ENCODE peak calls at places on chromosomes 7 and 10, in six cellular contexts. V is GM12878, Q is SK-N-SH, K is H1, R is GM12892, O is K562. J is an unnamed sample.

GRCh38 chr10:3951993-3952392 is 167.0 kb upstream of the KLF6 start:
- DNase-seq in V (no peak), Q (no peak), K (no peak), R (no peak), O (no peak), J (no peak)

GRCh38 chr7:70833726-70834125 is 298.2 kb upstream of the GALNT17 start:
- DNase-seq in V (no peak), Q (no peak), K (no peak), R (no peak), O (no peak), J (no peak)

GRCh38 chr10:3963191-3963673 is 178.2 kb upstream of the KLF6 start:
- DNase-seq in V (no peak), Q (no peak), K (no peak), R (no peak), O (no peak), J (no peak)

GRCh38 chr10:61319550-61320256 is 133.5 kb downstream of the TMEM26 start:
- DNase-seq in V (no peak), Q (no peak), K (no peak), R (no peak), O (no peak), J (no peak)

GRCh38 chr10:4824791-4825310 is 1.2 kb upstream of the AKR1E2 start:
- DNase-seq in V (no peak), Q (no peak), K (no peak), R (no peak), O (no peak), J (no peak)

GRCh38 chr10:10213237-10213636 is 804.4 kb upstream of the CELF2 start:
- DNase-seq in V (no peak), Q (no peak), K (no peak), R (no peak), O (no peak), J (no peak)

GRCh38 chr7:82677493-82677892 is 233.9 kb upstream of the CACNA2D1 start:
- DNase-seq in V (no peak), Q (no peak), K (no peak), R (no peak), O (no peak), J (no peak)

GRCh38 chr7:28068811-28069216 is 111.8 kb downstream of the JAZF1 start:
- DNase-seq in V (no peak), Q (no peak), K (no peak), R (no peak), O (no peak), J (no peak)

GRCh38 chr7:155232911-155233702 is 64.6 kb upstream of the INSIG1 start:
- DNase-seq in V (no peak), Q (no peak), K (no peak), R (no peak), O (no peak), J (no peak)

GRCh38 chr7:106074257-106074656 is 37.9 kb downstream of the SYPL1 start:
- DNase-seq in V (no peak), Q (no peak), K (no peak), R (no peak), O (no peak), J (no peak)

GRCh38 chr7:7438851-7439250 is 96.8 kb downstream of the COL28A1 start:
- DNase-seq in V (no peak), Q (no peak), K (peak), R (no peak), O (no peak), J (no peak)

GRCh38 chr10:126933116-126933515 is 27.9 kb downstream of the DOCK1 start:
- DNase-seq in V (no peak), Q (no peak), K (no peak), R (no peak), O (no peak), J (no peak)

GRCh38 chr10:35934637-35934995 is 292.5 kb upstream of the FZD8 start:
- DNase-seq in V (no peak), Q (no peak), K (no peak), R (no peak), O (no peak), J (no peak)

GRCh38 chr10:77507313-77507712 is 130.3 kb downstream of the KCNMA1 start:
- DNase-seq in V (no peak), Q (peak), K (no peak), R (no peak), O (no peak), J (no peak)

GRCh38 chr7:125670926-125671572 is 741.4 kb upstream of the POT1 start:
- DNase-seq in V (no peak), Q (peak), K (no peak), R (no peak), O (peak), J (no peak)

GRCh38 chr7:2872296-2872874 is 28.3 kb upstream of the GNA12 start:
- DNase-seq in V (no peak), Q (peak), K (no peak), R (peak), O (no peak), J (no peak)

GRCh38 chr10:71312840-71313789 is 5.9 kb upstream of the SLC29A3 start:
- DNase-seq in V (no peak), Q (no peak), K (no peak), R (no peak), O (no peak), J (no peak)

GRCh38 chr7:129958643-129959479 is 6.1 kb upstream of the UBE2H start:
- DNase-seq in V (no peak), Q (peak), K (no peak), R (no peak), O (peak), J (no peak)

GRCh38 chr10:80498833-80499671 is 38.6 kb upstream of the SH2D4B start:
- DNase-seq in V (no peak), Q (no peak), K (no peak), R (no peak), O (no peak), J (no peak)

GRCh38 chr10:79223346-79224048 is 123.8 kb upstream of the PPIF start:
- DNase-seq in V (no peak), Q (peak), K (no peak), R (no peak), O (no peak), J (no peak)

GRCh38 chr10:62560207-62560819 is 186.1 kb downstream of the ZNF365 start:
- DNase-seq in V (no peak), Q (no peak), K (no peak), R (no peak), O (no peak), J (no peak)

GRCh38 chr7:128304212-128304611 is 39.5 kb downstream of the RBM28 start:
- DNase-seq in V (no peak), Q (no peak), K (no peak), R (no peak), O (no peak), J (no peak)

GRCh38 chr10:76736392-76736791 is 901.2 kb downstream of the KCNMA1 start:
- DNase-seq in V (no peak), Q (no peak), K (no peak), R (no peak), O (no peak), J (no peak)

GRCh38 chr7:151385626-151386300 is 24.1 kb downstream of the WDR86 start:
- DNase-seq in V (no peak), Q (no peak), K (no peak), R (no peak), O (no peak), J (no peak)

GRCh38 chr7:115649429-115649828 is 381.1 kb downstream of the TFEC start:
- DNase-seq in V (no peak), Q (no peak), K (no peak), R (no peak), O (no peak), J (no peak)

GRCh38 chr7:127655720-127656119 is 3.7 kb downstream of the SND1 start:
- DNase-seq in V (no peak), Q (no peak), K (no peak), R (no peak), O (no peak), J (no peak)

GRCh38 chr7:7183061-7183832 is 903 bp downstream of the C1GALT1 start:
- DNase-seq in V (no peak), Q (peak), K (no peak), R (peak), O (peak), J (peak)

GRCh38 chr10:111410740-111411139 is 333.9 kb downstream of the ADRA2A start:
- DNase-seq in V (no peak), Q (no peak), K (no peak), R (no peak), O (no peak), J (no peak)

DNA sequence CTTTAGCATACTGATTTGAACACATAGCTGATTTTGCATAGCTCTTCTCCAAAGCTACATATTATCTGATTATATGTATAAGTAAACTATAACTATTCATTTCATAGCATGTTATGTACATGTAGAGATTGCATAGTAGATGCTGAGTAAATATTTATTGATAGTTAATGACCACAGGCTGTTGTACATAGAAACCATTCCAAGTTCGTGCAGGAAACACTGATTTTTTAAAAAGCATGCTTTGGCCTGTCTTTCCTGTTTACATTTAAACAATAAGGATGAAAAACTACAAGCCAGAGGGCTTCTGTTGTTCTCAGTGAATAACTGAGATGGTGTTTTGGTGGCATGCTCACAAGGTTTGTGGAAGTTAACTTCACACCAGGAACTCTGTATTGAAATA is 120.1 kb upstream of the SP8 start:
- DNase-seq in V (no peak), Q (no peak), K (no peak), R (no peak), O (no peak), J (no peak)
- TF ChIP-seq TAF1 in V (no peak), Q (no peak), K (no peak), R (no peak), O (no peak), J (no peak)

GRCh38 chr7:139106959-139107358 is 2.6 kb downstream of the ZC3HAV1 start:
- DNase-seq in V (no peak), Q (no peak), K (no peak), R (no peak), O (peak), J (no peak)

GRCh38 chr7:139108256-139109187 is 998 bp downstream of the ZC3HAV1 start:
- DNase-seq in V (no peak), Q (no peak), K (no peak), R (no peak), O (peak), J (no peak)

GRCh38 chr7:139103057-139103820 is 6.3 kb downstream of the ZC3HAV1 start:
- DNase-seq in V (no peak), Q (no peak), K (no peak), R (no peak), O (peak), J (no peak)

GRCh38 chr7:139109188-139109982 is at the start of gene ZC3HAV1:
- DNase-seq in V (no peak), Q (peak), K (no peak), R (peak), O (peak), J (peak)

GRCh38 chr7:139105037-139105382 is 4.5 kb downstream of the ZC3HAV1 start:
- DNase-seq in V (no peak), Q (no peak), K (no peak), R (no peak), O (no peak), J (no peak)
- TF ChIP-seq TAF1 in V (no peak), Q (no peak), K (no peak), R (no peak), O (no peak), J (no peak)

GRCh38 chr10:121089434-121089833 is 238.3 kb downstream of the WDR11 start:
- DNase-seq in V (no peak), Q (peak), K (no peak), R (no peak), O (no peak), J (no peak)
- TF ChIP-seq TAF1 in V (no peak), Q (no peak), K (no peak), R (no peak), O (no peak), J (no peak)

GRCh38 chr10:124180947-124181549 is 87.7 kb upstream of the CHST15 start:
- DNase-seq in V (peak), Q (no peak), K (no peak), R (no peak), O (no peak), J (no peak)
- TF ChIP-seq TAF1 in V (no peak), Q (no peak), K (no peak), R (no peak), O (no peak), J (no peak)

GRCh38 chr10:96370575-96371157 is 11.9 kb upstream of the OPALIN start:
- DNase-seq in V (no peak), Q (peak), K (peak), R (peak), O (peak), J (peak)
- TF ChIP-seq TAF1 in V (no peak), Q (no peak), K (no peak), R (no peak), O (no peak), J (no peak)

DNA sequence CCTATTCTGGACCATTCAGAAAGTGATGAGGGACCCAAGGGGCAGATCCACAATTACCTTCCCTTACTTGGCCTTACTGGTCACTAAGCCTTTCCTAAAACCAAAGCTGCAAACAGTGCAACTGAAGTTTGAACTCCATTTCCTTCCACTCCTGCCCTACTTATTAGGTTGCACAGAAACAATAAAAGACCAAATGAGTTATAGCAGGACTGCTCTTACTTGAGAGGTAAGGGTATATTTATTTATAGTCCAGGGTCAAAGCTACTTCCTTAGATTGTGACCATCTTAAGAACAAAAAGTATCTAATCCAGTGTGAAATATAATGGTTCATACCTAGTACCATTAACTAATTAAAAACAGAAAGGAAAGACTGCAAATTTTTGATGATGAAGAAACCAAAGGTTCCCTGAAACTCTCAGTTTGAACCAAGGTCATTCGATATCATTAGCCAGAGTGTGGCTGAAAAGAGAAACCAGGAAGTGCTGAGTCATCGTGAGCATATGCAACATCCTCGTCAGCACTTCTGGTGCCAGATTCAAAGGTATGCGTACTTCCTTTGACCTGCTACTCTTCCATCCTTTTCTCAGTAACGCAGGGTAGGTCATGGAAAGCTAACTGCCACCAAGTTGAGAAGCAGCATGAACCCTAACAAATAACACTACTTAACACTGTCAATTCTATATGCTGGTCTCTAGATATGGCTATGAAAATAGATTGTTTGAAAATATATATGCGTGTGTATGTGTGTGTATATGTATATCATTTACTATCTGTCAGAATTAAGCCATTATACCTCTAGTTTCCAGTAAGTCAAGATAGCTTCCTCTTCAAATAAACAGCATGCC is 26.8 kb downstream of the CDK6 start:
- DNase-seq in V (peak), Q (no peak), K (no peak), R (no peak), O (peak), J (no peak)
- TF ChIP-seq TAF1 in V (peak), Q (peak), K (no peak), R (no peak), O (no peak), J (no peak)

GRCh38 chr7:107803009-107803581 is at the start of gene SLC26A3:
- DNase-seq in V (no peak), Q (no peak), K (no peak), R (no peak), O (no peak), J (no peak)

GRCh38 chr7:107799645-107800264 is 3.3 kb downstream of the SLC26A3 start:
- DNase-seq in V (no peak), Q (no peak), K (no peak), R (no peak), O (no peak), J (no peak)
- TF ChIP-seq TAF1 in V (no peak), Q (no peak), K (no peak), R (no peak), O (no peak), J (no peak)